ENCODE peak calls at places on chromosomes 7 and 10, in ten cellular contexts. Y is A549, S is heart left ventricle, W is tibial nerve, T is right lobe of liver, H is H54, O is prostate gland, R is Peyer's patch, E is spleen, B is testis. C is an unnamed sample.
A peak's percentile ranks its signal among the peaks of the same experiment; 100 is the strongest.

GRCh38 chr10:75546004-75546403 is 114.6 kb downstream of the LRMDA start:
- DNase-seq in R (no peak), T (no peak), E (no peak), S (no peak), W (no peak), O (no peak), H (no peak), B (no peak), Y (no peak), C (no peak)

GRCh38 chr7:50724526-50725520 is 57.9 kb downstream of the GRB10 start:
- DNase-seq in R (no peak), B (no peak), T (no peak), H (no peak), S (no peak), Y (no peak), O (no peak), E (peak; percentile 69), W (no peak), C (no peak)

GRCh38 chr10:75955953-75956352 is 524.5 kb downstream of the LRMDA start:
- DNase-seq in B (no peak), H (no peak), Y (no peak), R (no peak), E (no peak), W (no peak), T (no peak), S (no peak), O (no peak), C (no peak)

GRCh38 chr10:8416755-8417154 is 362.3 kb downstream of the GATA3 start:
- DNase-seq in O (no peak), R (no peak), W (no peak), E (no peak), S (no peak), B (no peak), H (no peak), Y (no peak), T (no peak), C (no peak)

GRCh38 chr10:71133710-71134686 is 78.4 kb upstream of the UNC5B start:
- DNase-seq in R (no peak), S (no peak), E (no peak), O (no peak), T (no peak), H (no peak), W (no peak), B (no peak), Y (no peak), C (no peak)

GRCh38 chr10:68742397-68742796 is 21.4 kb downstream of the CCAR1 start:
- DNase-seq in B (no peak), Y (no peak), O (no peak), T (no peak), E (no peak), W (no peak), R (no peak), S (no peak), H (no peak), C (no peak)

GRCh38 chr7:93715234-93715633 is 140.7 kb upstream of the CALCR start:
- DNase-seq in O (no peak), H (no peak), W (peak; percentile 24), T (peak; percentile 48), Y (peak; percentile 43), B (peak; percentile 38), R (peak; percentile 24), E (peak; percentile 75), S (peak; percentile 35), C (peak; percentile 32)

GRCh38 chr7:80165177-80165576 is 30.5 kb downstream of the GNAI1 start:
- DNase-seq in B (no peak), R (no peak), E (no peak), O (no peak), H (no peak), T (no peak), W (no peak), Y (no peak), S (no peak), C (no peak)

GRCh38 chr7:42232275-42232674 is 4.7 kb downstream of the GLI3 start:
- DNase-seq in Y (no peak), T (no peak), H (peak; percentile 79), B (no peak), S (no peak), W (no peak), R (no peak), O (no peak), E (no peak), C (no peak)

GRCh38 chr7:140238778-140239652 is 62.2 kb upstream of the KDM7A start:
- DNase-seq in E (no peak), H (no peak), B (no peak), O (peak; percentile 28), W (no peak), Y (no peak), R (no peak), S (no peak), T (no peak), C (no peak)

GRCh38 chr7:44378744-44379143 is 53.4 kb upstream of the CAMK2B start:
- DNase-seq in H (peak; percentile 84), S (no peak), R (no peak), O (no peak), T (no peak), Y (no peak), W (no peak), E (no peak), B (no peak), C (no peak)

GRCh38 chr7:15747187-15748111 is 61.0 kb upstream of the MEOX2 start:
- DNase-seq in H (no peak), E (no peak), S (peak; percentile 32), O (no peak), R (no peak), B (peak; percentile 58), W (no peak), Y (no peak), T (no peak), C (no peak)

GRCh38 chr10:53315709-53316108 is 543.1 kb upstream of the MBL2 start:
- DNase-seq in B (no peak), Y (no peak), S (no peak), W (no peak), E (no peak), T (no peak), R (no peak), O (no peak), H (no peak), C (no peak)

GRCh38 chr10:35572583-35572982 is 32.6 kb upstream of the GJD4 start:
- DNase-seq in S (no peak), R (no peak), H (no peak), O (no peak), B (no peak), Y (no peak), E (no peak), T (no peak), W (no peak), C (no peak)

GRCh38 chr7:26476271-26476670 is 184.6 kb downstream of the SNX10 start:
- DNase-seq in Y (no peak), B (no peak), R (no peak), E (no peak), H (no peak), O (no peak), W (no peak), S (no peak), T (no peak), C (no peak)

GRCh38 chr10:52992569-52992968 is 220.0 kb upstream of the MBL2 start:
- DNase-seq in W (no peak), E (no peak), O (no peak), S (no peak), B (no peak), H (no peak), Y (no peak), T (no peak), R (no peak), C (no peak)

GRCh38 chr7:51151452-51151851 is 165.2 kb downstream of the COBL start:
- DNase-seq in Y (no peak), E (no peak), S (no peak), H (no peak), B (no peak), O (no peak), R (no peak), W (no peak), T (no peak), C (no peak)

GRCh38 chr7:87219545-87220025 is at the start of gene TMEM243:
- DNase-seq in O (peak; percentile 73), R (peak; percentile 90), S (peak; percentile 86), W (peak; percentile 40), E (peak; percentile 98), H (peak; percentile 63), T (peak; percentile 76), B (peak; percentile 80), Y (peak; percentile 53), C (peak; percentile 36)
- TF ChIP-seq POLR2A in O (peak; percentile 63), R (no peak), S (peak; percentile 51), W (peak; percentile 53), E (peak; percentile 84), H (peak; percentile 15), T (peak; percentile 53), B (no peak), Y (peak; percentile 32), C (no peak)

GRCh38 chr10:132445516-132446194 is 48.7 kb downstream of the PWWP2B start:
- DNase-seq in H (no peak), O (no peak), B (no peak), S (no peak), R (no peak), E (peak; percentile 81), T (no peak), W (no peak), Y (no peak), C (no peak)

GRCh38 chr10:132446195-132446581 is 49.2 kb downstream of the PWWP2B start:
- DNase-seq in H (no peak), S (no peak), R (no peak), T (no peak), E (peak; percentile 88), B (no peak), O (no peak), Y (no peak), W (no peak), C (no peak)

GRCh38 chr10:132443998-132444876 is 47.2 kb downstream of the PWWP2B start:
- DNase-seq in T (no peak), W (no peak), Y (no peak), H (no peak), O (no peak), B (no peak), R (no peak), S (no peak), E (peak; percentile 77), C (no peak)

GRCh38 chr10:132443605-132443997 is 46.6 kb downstream of the PWWP2B start:
- DNase-seq in R (peak; percentile 72), Y (no peak), S (no peak), H (no peak), B (no peak), W (no peak), O (no peak), E (peak; percentile 93), T (no peak), C (peak; percentile 55)

GRCh38 chr10:132444877-132445351 is 47.9 kb downstream of the PWWP2B start:
- DNase-seq in B (no peak), R (no peak), T (no peak), O (no peak), W (no peak), H (peak; percentile 53), E (peak; percentile 75), S (no peak), Y (no peak), C (no peak)
- TF ChIP-seq POLR2A in B (no peak), R (no peak), T (no peak), O (no peak), W (no peak), H (no peak), E (no peak), S (no peak), Y (no peak), C (no peak)

GRCh38 chr10:97714401-97715258 is 1.1 kb downstream of the MARVELD1 start:
- DNase-seq in R (peak; percentile 18), B (peak; percentile 80), S (peak; percentile 84), H (peak; percentile 82), T (peak; percentile 55), O (peak; percentile 85), Y (peak; percentile 64), W (peak; percentile 70), E (peak; percentile 90), C (peak; percentile 53)
- TF ChIP-seq POLR2A in R (no peak), B (peak; percentile 33), S (peak; percentile 50), H (peak; percentile 52), T (no peak), O (peak; percentile 71), Y (peak; percentile 35), W (peak; percentile 63), E (no peak), C (no peak)

GRCh38 chr7:75843470-75844116 is 30.0 kb upstream of the CCL24 start:
- DNase-seq in Y (no peak), S (no peak), W (no peak), T (no peak), O (no peak), H (no peak), B (no peak), E (no peak), R (no peak), C (no peak)
- TF ChIP-seq POLR2A in Y (no peak), S (no peak), W (no peak), T (no peak), O (no peak), H (no peak), B (no peak), E (no peak), R (no peak), C (no peak)

C was measured in erythroblast.